ENCODE peak calls at places on chromosomes 5 and 9, in four cellular contexts. C is HepG2, Z is H1, P is GM12878. O is an unnamed sample.

GRCh38 chr5:134555889-134556311 is 30.4 kb downstream of the JADE2 start:
- DNase-seq in C (peak), Z (peak), P (no peak), O (no peak)

GRCh38 chr9:35540315-35540714 is 50.4 kb downstream of the RUSC2 start:
- DNase-seq in C (no peak), Z (no peak), P (no peak), O (no peak)

GRCh38 chr5:430214-430925 is 12.6 kb upstream of the EXOC3 start:
- DNase-seq in C (no peak), Z (no peak), P (no peak), O (no peak)

GRCh38 chr5:36874465-36874864 is 2.1 kb upstream of the NIPBL start:
- DNase-seq in C (no peak), Z (no peak), P (no peak), O (no peak)

GRCh38 chr5:149152317-149152746 is 11.0 kb downstream of the ABLIM3 start:
- DNase-seq in C (peak), Z (no peak), P (no peak), O (no peak)

GRCh38 chr5:2013301-2014057 is 130.8 kb upstream of the IRX4 start:
- DNase-seq in C (no peak), Z (peak), P (no peak), O (no peak)

GRCh38 chr9:16202913-16203734 is 650.3 kb downstream of the CCDC171 start:
- DNase-seq in C (no peak), Z (no peak), P (no peak), O (peak)

GRCh38 chr5:62762503-62762902 is 183.9 kb downstream of the LRRC70 start:
- DNase-seq in C (no peak), Z (no peak), P (no peak), O (no peak)

GRCh38 chr5:107930092-107930491 is 259.4 kb upstream of the EFNA5 start:
- DNase-seq in C (no peak), Z (no peak), P (no peak), O (no peak)

GRCh38 chr5:59722875-59723274 is 170.7 kb downstream of the PDE4D start:
- DNase-seq in C (no peak), Z (no peak), P (no peak), O (no peak)

GRCh38 chr5:27830551-27830950 is 792.2 kb upstream of the CDH9 start:
- DNase-seq in C (no peak), Z (no peak), P (no peak), O (no peak)

GRCh38 chr5:44809215-44809955 is 638 bp downstream of the MRPS30 start:
- DNase-seq in C (peak), Z (no peak), P (no peak), O (no peak)

GRCh38 chr9:126394802-126395201 is 68.2 kb downstream of the MVB12B start:
- DNase-seq in C (no peak), Z (no peak), P (no peak), O (no peak)

GRCh38 chr5:119218830-119219782 is 136.7 kb upstream of the TNFAIP8 start:
- DNase-seq in C (peak), Z (no peak), P (no peak), O (no peak)

GRCh38 chr5:107980923-107981748 is 310.4 kb upstream of the EFNA5 start:
- DNase-seq in C (no peak), Z (no peak), P (no peak), O (no peak)

GRCh38 chr5:145237843-145238242 is 597.3 kb downstream of the PRELID2 start:
- DNase-seq in C (peak), Z (peak), P (no peak), O (peak)

GRCh38 chr5:172870807-172871431 is 36.9 kb downstream of the ERGIC1 start:
- DNase-seq in C (no peak), Z (no peak), P (no peak), O (no peak)

GRCh38 chr9:118362123-118362522 is 657.9 kb downstream of the TLR4 start:
- DNase-seq in C (no peak), Z (no peak), P (no peak), O (no peak)

GRCh38 chr9:9961487-9961886 is 651.3 kb downstream of the PTPRD start:
- DNase-seq in C (no peak), Z (no peak), P (no peak), O (no peak)

GRCh38 chr9:105979359-105979758 is 285.0 kb downstream of the TMEM38B start:
- DNase-seq in C (no peak), Z (no peak), P (no peak), O (no peak)

GRCh38 chr5:172730222-172730621 is 40.8 kb downstream of the DUSP1 start:
- DNase-seq in C (no peak), Z (no peak), P (no peak), O (no peak)

GRCh38 chr5:123659495-123659894 is 147.5 kb downstream of the CSNK1G3 start:
- DNase-seq in C (no peak), Z (no peak), P (no peak), O (no peak)

GRCh38 chr5:139665626-139666025 is 17.5 kb downstream of the CXXC5 start:
- DNase-seq in C (no peak), Z (no peak), P (no peak), O (no peak)

GRCh38 chr5:139667730-139668063 is 19.5 kb downstream of the CXXC5 start:
- DNase-seq in C (no peak), Z (no peak), P (no peak), O (no peak)

GRCh38 chr5:139666551-139666950 is 18.4 kb downstream of the CXXC5 start:
- DNase-seq in C (no peak), Z (no peak), P (no peak), O (no peak)

GRCh38 chr5:139668064-139668880 is 20.1 kb downstream of the CXXC5 start:
- DNase-seq in C (no peak), Z (no peak), P (no peak), O (no peak)

GRCh38 chr5:139667001-139667729 is 19.0 kb downstream of the CXXC5 start:
- DNase-seq in C (no peak), Z (no peak), P (no peak), O (no peak)
- H3K4me3 ChIP-seq in C (no peak), Z (no peak), P (peak), O (no peak)

GRCh38 chr5:56815657-56816545 is 552 bp downstream of the MAP3K1 start:
- DNase-seq in C (no peak), Z (peak), P (no peak), O (no peak)

GRCh38 chr5:56813302-56813701 is 2.0 kb upstream of the MAP3K1 start:
- DNase-seq in C (no peak), Z (no peak), P (no peak), O (no peak)

GRCh38 chr5:56816546-56817081 is 1.3 kb downstream of the MAP3K1 start:
- DNase-seq in C (peak), Z (no peak), P (no peak), O (peak)

GRCh38 chr5:56814963-56815656 is at the start of gene MAP3K1:
- DNase-seq in C (peak), Z (peak), P (no peak), O (peak)

DNA sequence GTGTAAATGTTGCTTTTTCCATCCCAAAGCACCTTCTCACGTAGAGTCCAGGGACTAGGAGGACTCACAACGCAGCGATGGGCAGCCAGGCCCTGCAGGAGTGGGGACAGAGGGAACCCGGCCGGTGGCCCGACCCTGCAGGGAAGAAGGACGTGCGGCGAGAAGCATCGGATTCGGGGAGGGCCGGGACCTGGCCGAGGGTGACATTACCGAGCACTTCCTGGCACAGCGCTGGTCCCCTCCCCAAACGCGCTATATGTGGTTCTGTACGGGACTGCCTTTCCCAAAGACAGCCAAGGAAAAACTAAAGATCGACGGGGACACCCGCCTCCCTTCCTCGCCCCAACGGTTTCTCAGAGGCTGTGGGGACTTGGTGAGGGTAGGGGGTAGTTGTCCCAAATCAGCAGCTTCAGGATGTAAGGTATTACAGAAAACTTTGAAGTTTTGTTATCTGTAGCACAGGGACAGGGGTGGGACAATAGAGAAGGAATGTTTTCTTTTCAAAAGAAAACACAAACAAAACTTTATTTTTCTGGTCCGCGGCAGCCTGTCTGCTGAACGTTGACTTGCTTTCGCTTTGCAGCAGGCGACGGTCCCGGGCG is 887 bp upstream of the MAP3K1 start:
- DNase-seq in C (peak), Z (peak), P (no peak), O (no peak)
- TF ChIP-seq SUZ12 in C (no peak), Z (peak), P (no peak), O (no peak)

GRCh38 chr9:113886003-113886324 is 9.9 kb downstream of the ZNF618 start:
- DNase-seq in C (no peak), Z (no peak), P (no peak), O (no peak)
- H3K4me3 ChIP-seq in C (no peak), Z (peak), P (no peak), O (no peak)

GRCh38 chr5:56591081-56591480 is 224.3 kb upstream of the MAP3K1 start:
- DNase-seq in C (no peak), Z (no peak), P (no peak), O (no peak)

GRCh38 chr5:56589486-56589870 is 225.9 kb upstream of the MAP3K1 start:
- DNase-seq in C (no peak), Z (no peak), P (no peak), O (no peak)

GRCh38 chr5:56588125-56588516 is 227.2 kb upstream of the MAP3K1 start:
- DNase-seq in C (no peak), Z (peak), P (no peak), O (no peak)

GRCh38 chr5:56587381-56588124 is 227.8 kb upstream of the MAP3K1 start:
- DNase-seq in C (no peak), Z (no peak), P (no peak), O (no peak)

DNA sequence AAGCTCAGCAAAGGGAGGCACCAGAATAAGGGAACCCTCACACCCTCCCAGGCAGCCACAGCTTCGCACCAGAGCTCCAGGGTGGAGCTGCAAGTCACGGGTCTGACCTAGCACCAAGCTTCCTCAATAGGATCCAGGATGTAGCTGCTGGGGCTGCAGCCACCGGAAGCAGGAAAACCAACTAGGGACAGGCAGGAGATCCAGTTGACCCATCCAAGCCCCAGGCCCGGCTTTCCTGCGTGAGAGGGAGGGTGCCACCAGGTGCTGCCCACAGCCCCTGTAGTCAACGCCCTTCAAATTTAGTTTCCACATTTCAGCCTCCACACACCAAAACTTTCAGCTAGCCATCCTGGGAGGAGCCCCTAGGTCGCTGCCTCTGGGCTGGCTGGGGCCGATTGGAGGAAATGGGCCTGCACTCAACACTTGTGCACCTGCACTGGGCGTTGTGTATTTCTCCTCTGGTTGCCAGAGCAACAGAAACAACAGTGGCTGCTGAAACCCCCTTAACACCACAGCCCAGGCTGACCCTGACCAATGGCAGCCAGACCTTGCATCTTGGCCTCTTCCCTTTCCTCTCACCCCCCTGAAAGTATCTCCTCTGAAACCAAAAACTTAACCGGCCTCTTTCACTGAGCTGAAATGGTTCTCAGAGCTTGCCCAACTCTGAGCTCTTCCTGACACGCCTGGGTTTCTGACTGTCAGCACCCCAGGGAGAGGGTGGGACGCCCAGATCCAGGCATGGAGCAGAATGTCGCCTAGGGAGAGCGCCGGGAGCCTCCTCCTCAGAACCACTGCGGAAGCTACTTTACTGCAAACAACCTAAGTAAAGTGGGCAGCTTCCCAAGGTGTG is 226.5 kb upstream of the MAP3K1 start:
- DNase-seq in C (no peak), Z (peak), P (peak), O (no peak)
- TF ChIP-seq SUZ12 in C (no peak), Z (no peak), P (no peak), O (no peak)

GRCh38 chr5:120362426-120362825 is 101.7 kb upstream of the PRR16 start:
- DNase-seq in C (no peak), Z (no peak), P (no peak), O (no peak)
- H3K4me3 ChIP-seq in C (no peak), Z (no peak), P (no peak), O (no peak)

GRCh38 chr5:64074533-64074932 is 91.1 kb upstream of the RNF180 start:
- DNase-seq in C (peak), Z (peak), P (no peak), O (peak)
- TF ChIP-seq SUZ12 in C (no peak), Z (no peak), P (no peak), O (no peak)

DNA sequence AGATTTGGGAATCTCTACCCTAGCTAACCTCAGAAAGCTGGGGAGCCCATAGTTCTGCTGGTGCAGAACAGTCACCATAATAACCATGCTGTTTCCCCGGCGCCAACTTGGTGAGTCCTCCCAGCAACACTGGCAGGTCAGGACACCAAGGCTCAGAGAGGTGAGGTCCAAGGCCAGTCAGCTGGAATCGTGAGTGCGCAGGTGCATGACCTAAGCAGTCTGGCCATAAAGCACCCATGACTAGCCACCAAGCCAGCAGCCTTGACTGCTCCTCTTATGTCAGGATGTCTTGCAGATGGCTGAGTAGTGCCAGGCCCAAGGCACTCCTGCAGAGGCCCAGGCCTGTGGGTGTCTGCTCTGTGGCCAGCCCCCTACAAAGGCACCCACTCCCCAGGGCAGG is 2.6 kb downstream of the RNF44 start:
- DNase-seq in C (no peak), Z (no peak), P (no peak), O (no peak)
- H3K4me3 ChIP-seq in C (no peak), Z (peak), P (peak), O (no peak)

GRCh38 chr9:98808411-98808815 is 943 bp downstream of the GALNT12 start:
- DNase-seq in C (no peak), Z (peak), P (no peak), O (no peak)
- TF ChIP-seq SUZ12 in C (no peak), Z (peak), P (no peak), O (no peak)

GRCh38 chr9:14344846-14345585 is 31.1 kb upstream of the NFIB start:
- DNase-seq in C (no peak), Z (no peak), P (no peak), O (no peak)

GRCh38 chr9:14346826-14347407 is 33.0 kb upstream of the NFIB start:
- DNase-seq in C (no peak), Z (peak), P (no peak), O (no peak)

GRCh38 chr9:14347408-14348224 is 33.7 kb upstream of the NFIB start:
- DNase-seq in C (no peak), Z (peak), P (no peak), O (no peak)

GRCh38 chr9:14345586-14346237 is 31.8 kb upstream of the NFIB start:
- DNase-seq in C (no peak), Z (peak), P (no peak), O (no peak)

DNA sequence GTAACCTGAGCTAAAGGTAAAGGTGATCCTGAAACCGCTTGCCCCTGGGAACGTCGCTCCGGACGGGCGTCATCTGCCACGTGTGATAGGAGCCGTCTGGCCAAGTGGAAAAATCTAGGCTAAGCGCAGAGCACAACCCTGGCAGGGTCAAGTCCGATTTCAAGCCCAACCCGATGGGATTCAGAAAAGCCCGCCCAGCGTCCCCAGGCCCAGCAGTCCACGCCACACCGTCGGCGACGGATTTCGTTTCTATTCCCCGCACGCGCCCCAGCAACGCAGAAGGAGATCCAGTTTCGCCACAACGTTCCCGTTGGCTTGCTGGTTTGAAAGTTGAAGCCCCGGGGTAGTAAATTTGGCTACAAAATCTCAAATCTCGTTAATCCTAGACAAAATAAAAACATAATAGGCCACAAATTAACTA is 32.4 kb upstream of the NFIB start:
- DNase-seq in C (no peak), Z (no peak), P (no peak), O (no peak)
- H3K4me3 ChIP-seq in C (no peak), Z (peak), P (no peak), O (peak)

GRCh38 chr5:160118349-160119141 is 705 bp downstream of the PWWP2A start:
- DNase-seq in C (no peak), Z (peak), P (no peak), O (no peak)
- TF ChIP-seq SUZ12 in C (no peak), Z (no peak), P (no peak), O (no peak)